ENCODE peak calls at places on chromosomes 13 and 19, in seven cellular contexts. R, T, F, Z, D, C and W are unnamed samples.

GRCh38 chr13:31069808-31070544 is 91.7 kb downstream of the HSPH1 start:
- DNase-seq in R (no peak), T (no peak), F (no peak), Z (no peak), D (no peak), C (no peak), W (no peak)

GRCh38 chr13:94705081-94705751 is 7.1 kb downstream of the SOX21 start:
- DNase-seq in R (no peak), T (no peak), F (no peak), Z (no peak), D (no peak), C (no peak), W (no peak)

GRCh38 chr19:16463991-16464575 is 7.7 kb downstream of the EPS15L1 start:
- DNase-seq in R (no peak), T (no peak), F (peak), Z (no peak), D (no peak), C (no peak), W (no peak)

GRCh38 chr13:106163426-106163825 is 372.0 kb downstream of the EFNB2 start:
- DNase-seq in R (no peak), T (no peak), F (no peak), Z (no peak), D (no peak), C (no peak), W (no peak)

GRCh38 chr19:17590780-17591688 is 35.6 kb downstream of the COLGALT1 start:
- DNase-seq in R (no peak), T (no peak), F (no peak), Z (no peak), D (no peak), C (no peak), W (no peak)

GRCh38 chr19:34666958-34667265 is 10.0 kb downstream of the SCGB2B2 start:
- DNase-seq in R (no peak), T (no peak), F (no peak), Z (no peak), D (no peak), C (no peak), W (no peak)

GRCh38 chr19:49186108-49186507 is 28.5 kb downstream of the TRPM4 start:
- DNase-seq in R (no peak), T (no peak), F (no peak), Z (no peak), D (no peak), C (no peak), W (no peak)

GRCh38 chr13:41700790-41701310 is 243.5 kb downstream of the RGCC start:
- DNase-seq in R (no peak), T (no peak), F (peak), Z (no peak), D (peak), C (no peak), W (peak)

GRCh38 chr13:47066261-47066660 is 169.4 kb upstream of the HTR2A start:
- DNase-seq in R (no peak), T (no peak), F (peak), Z (no peak), D (no peak), C (no peak), W (no peak)

GRCh38 chr13:70087247-70087646 is 20.4 kb upstream of the ATXN8OS start:
- DNase-seq in R (no peak), T (no peak), F (no peak), Z (no peak), D (no peak), C (no peak), W (no peak)

GRCh38 chr19:5961969-5962945 is 15.7 kb downstream of the RANBP3 start:
- DNase-seq in R (no peak), T (no peak), F (peak), Z (peak), D (peak), C (peak), W (peak)